ENCODE peak calls at places on chromosomes 5 and 9, in eight cellular contexts. Q is uterus, E is upper lobe of left lung, N is heart right ventricle, C is trophoblast cell, W is ascending aorta, P is psoas muscle, K is A549. G is an unnamed sample. For H3K9me3, the result is how much of the 10 kb centered on the place peaks cover.

GRCh38 chr5:176803943-176804498 is 6.3 kb upstream of the UNC5A start:
- DNase-seq in Q (no peak), E (no peak), N (no peak), C (peak), W (no peak), P (no peak), K (no peak), G (no peak)

GRCh38 chr5:32426440-32427151 is 17.9 kb downstream of the ZFR start:
- DNase-seq in Q (no peak), E (no peak), N (no peak), C (no peak), W (no peak), P (no peak), K (no peak), G (no peak)

GRCh38 chr5:38738898-38739743 is 106.7 kb upstream of the OSMR start:
- DNase-seq in Q (no peak), E (no peak), N (no peak), C (no peak), W (no peak), P (no peak), K (peak), G (no peak)

GRCh38 chr5:55160493-55161209 is 680 bp downstream of the GPX8 start:
- DNase-seq in Q (peak), E (no peak), N (no peak), C (peak), W (no peak), P (peak), K (peak), G (peak)

GRCh38 chr5:1538276-1538675 is 14.5 kb upstream of the LPCAT1 start:
- DNase-seq in Q (peak), E (no peak), N (no peak), C (no peak), W (no peak), P (peak), K (no peak), G (peak)

GRCh38 chr9:129185991-129186390 is 7.9 kb upstream of the IER5L start:
- DNase-seq in Q (no peak), E (no peak), N (no peak), C (peak), W (no peak), P (no peak), K (no peak), G (peak)

GRCh38 chr9:87113892-87114291 is 166.6 kb upstream of the GAS1 start:
- DNase-seq in Q (no peak), E (no peak), N (no peak), C (no peak), W (no peak), P (no peak), K (no peak), G (no peak)

GRCh38 chr5:142825378-142826089 is 55.4 kb downstream of the ARHGAP26 start:
- DNase-seq in Q (no peak), E (no peak), N (no peak), C (no peak), W (no peak), P (no peak), K (peak), G (peak)

GRCh38 chr5:81316581-81316980 is 15.2 kb downstream of the ZCCHC9 start:
- DNase-seq in Q (no peak), E (no peak), N (no peak), C (no peak), W (no peak), P (no peak), K (no peak), G (no peak)

GRCh38 chr9:88578486-88579362 is 43.7 kb downstream of the NXNL2 start:
- DNase-seq in Q (peak), E (peak), N (peak), C (peak), W (no peak), P (peak), K (peak), G (peak)

GRCh38 chr9:27539479-27540441 is 10.1 kb upstream of the MOB3B start:
- DNase-seq in Q (peak), E (no peak), N (no peak), C (no peak), W (peak), P (peak), K (peak), G (peak)

GRCh38 chr5:103258957-103259704 is 568 bp downstream of the MACIR start:
- DNase-seq in Q (peak), E (peak), N (peak), C (peak), W (no peak), P (peak), K (peak), G (peak)

GRCh38 chr9:12809720-12810119 is 34.9 kb downstream of the LURAP1L start:
- DNase-seq in Q (no peak), E (no peak), N (no peak), C (no peak), W (no peak), P (no peak), K (no peak), G (no peak)

GRCh38 chr5:14066326-14066725 is 76.8 kb upstream of the TRIO start:
- DNase-seq in Q (no peak), E (no peak), N (no peak), C (no peak), W (no peak), P (no peak), K (no peak), G (no peak)

GRCh38 chr5:148849461-148849860 is 23.1 kb downstream of the ADRB2 start:
- DNase-seq in Q (no peak), E (no peak), N (no peak), C (no peak), W (no peak), P (no peak), K (no peak), G (no peak)

GRCh38 chr9:107282268-107282667 is 811 bp upstream of the RAD23B start:
- DNase-seq in Q (no peak), E (no peak), N (no peak), C (no peak), W (no peak), P (no peak), K (no peak), G (no peak)

DNA sequence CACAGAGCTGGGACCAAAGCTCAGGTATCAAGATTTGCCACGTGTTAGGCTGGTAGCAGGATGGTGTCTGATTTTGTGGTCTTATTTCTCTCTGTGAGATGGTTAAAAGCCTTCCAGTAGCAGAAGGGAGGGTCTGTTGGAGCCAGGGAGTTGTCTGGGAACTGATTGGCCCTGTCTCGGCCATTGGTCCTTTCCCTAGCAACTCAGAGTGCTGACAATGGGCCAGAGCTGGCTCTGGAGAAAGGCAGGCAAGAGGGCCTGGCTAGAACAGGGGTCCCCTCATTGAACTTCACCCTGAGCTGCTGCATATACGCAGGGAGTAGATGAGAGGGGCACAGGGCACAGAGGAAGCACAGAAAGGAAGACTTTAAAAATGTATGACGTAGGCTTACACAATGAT is 92.8 kb downstream of the PSD2 start:
- DNase-seq in Q (no peak), E (no peak), N (no peak), C (no peak), W (no peak), P (no peak), K (no peak), G (no peak)
- H3K27ac ChIP-seq in Q (no peak), E (no peak), N (no peak), C (no peak), W (no peak), P (no peak), K (no peak), G (no peak)

GRCh38 chr5:57817001-57817453 is 334.4 kb upstream of the ACTBL2 start:
- DNase-seq in Q (no peak), E (no peak), N (no peak), C (no peak), W (no peak), P (no peak), K (no peak), G (no peak)
- H3K4me3 ChIP-seq in Q (no peak), E (no peak), N (no peak), C (no peak), W (no peak), P (no peak), K (no peak), G (no peak)

GRCh38 chr9:40914772-40915659 is 213.5 kb downstream of the FOXD4L6 start:
- DNase-seq in Q (no peak), E (no peak), N (no peak), C (no peak), W (no peak), P (no peak), K (no peak), G (no peak)
- H3K9me3 ChIP-seq in Q (under half), E (half or more), N (half or more), C (under half), W (half or more), P (half or more), K (half or more), G (under half)

GRCh38 chr5:180909782-180910181 is 10.8 kb downstream of the BTNL8 start:
- DNase-seq in Q (no peak), E (no peak), N (no peak), C (no peak), W (no peak), P (no peak), K (no peak), G (no peak)
- H3K27ac ChIP-seq in Q (no peak), E (peak), N (no peak), C (no peak), W (no peak), P (no peak), K (no peak), G (no peak)

DNA sequence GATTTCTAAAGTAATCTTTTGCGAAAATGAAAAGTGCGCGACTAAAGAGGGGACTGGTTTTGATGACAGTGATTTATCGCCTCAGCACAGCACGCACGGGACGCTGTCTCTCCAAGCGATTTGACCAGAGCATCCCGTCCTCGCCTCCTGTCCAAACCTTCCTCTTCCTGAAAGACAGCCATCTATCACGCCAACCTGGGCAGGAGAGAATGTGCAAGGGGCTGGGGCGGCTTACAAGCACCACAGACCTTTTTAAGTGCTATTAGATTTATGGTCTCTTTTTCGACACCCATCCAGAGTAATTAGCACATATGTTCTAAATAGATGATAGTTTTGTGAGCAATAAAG is 7.4 kb downstream of the NR2F1-AS1 start:
- DNase-seq in Q (no peak), E (no peak), N (no peak), C (no peak), W (no peak), P (no peak), K (no peak), G (no peak)
- H3K4me3 ChIP-seq in Q (no peak), E (no peak), N (no peak), C (no peak), W (no peak), P (no peak), K (no peak), G (no peak)

GRCh38 chr5:165881259-165881658 is 2375.8 kb downstream of the MAT2B start:
- DNase-seq in Q (no peak), E (no peak), N (no peak), C (no peak), W (no peak), P (no peak), K (no peak), G (no peak)
- H3K9me3 ChIP-seq in Q (under half), E (under half), N (under half), C (under half), W (under half), P (under half), K (under half), G (under half)

DNA sequence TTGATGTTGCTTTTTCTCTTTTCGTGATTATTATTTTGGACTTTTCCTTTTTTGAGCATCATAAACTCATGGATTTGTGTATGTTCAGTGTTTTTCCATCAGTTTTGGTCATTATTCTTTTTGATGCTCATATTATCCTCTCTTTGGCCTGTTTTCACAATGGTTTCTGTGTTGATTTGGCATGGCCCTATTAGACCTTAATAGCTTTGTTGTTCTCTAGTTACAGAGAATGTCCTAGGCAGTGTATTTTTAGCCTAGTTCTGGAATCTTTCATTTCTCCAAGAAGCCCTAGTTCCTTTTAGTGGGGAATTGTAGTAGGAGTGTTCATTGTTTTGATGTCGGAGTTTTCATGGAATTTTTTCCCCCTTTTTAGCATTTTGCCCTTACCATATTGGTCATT is 41.3 kb upstream of the ROPN1L start:
- DNase-seq in Q (no peak), E (no peak), N (no peak), C (no peak), W (no peak), P (no peak), K (no peak), G (no peak)
- H3K27ac ChIP-seq in Q (peak), E (no peak), N (no peak), C (no peak), W (peak), P (peak), K (no peak), G (no peak)

G was measured in right cardiac atrium.